ENCODE peak calls at places on chromosome 4, in five cellular contexts. R is HCT116, B is H54, Z is uterus, W is esophagus muscularis mucosa. P is an unnamed sample.

GRCh38 chr4:52600275-52600674 is 58.8 kb downstream of the USP46 start:
- DNase-seq in W (no peak), B (no peak), R (no peak), Z (no peak), P (no peak)

GRCh38 chr4:151644625-151645024 is 116.2 kb downstream of the GATB start:
- DNase-seq in W (no peak), R (peak), Z (no peak), B (peak), P (peak)

GRCh38 chr4:128322986-128323385 is 35.4 kb upstream of the PGRMC2 start:
- DNase-seq in Z (no peak), R (no peak), W (no peak), B (peak), P (no peak)

GRCh38 chr4:173545440-173545839 is 15.4 kb upstream of the HAND2 start:
- DNase-seq in Z (no peak), R (no peak), W (no peak), B (no peak), P (no peak)

GRCh38 chr4:158895797-158896442 is 127.1 kb downstream of the FNIP2 start:
- DNase-seq in Z (no peak), R (no peak), B (no peak), W (no peak), P (peak)

GRCh38 chr4:24745172-24745895 is 50.0 kb upstream of the SOD3 start:
- DNase-seq in Z (no peak), W (no peak), B (no peak), R (no peak), P (no peak)

GRCh38 chr4:41611881-41612871 is 74.2 kb downstream of the LIMCH1 start:
- DNase-seq in W (no peak), Z (no peak), B (peak), R (no peak), P (no peak)

GRCh38 chr4:125313989-125314602 is 659 bp upstream of the FAT4 start:
- DNase-seq in R (no peak), Z (no peak), B (no peak), W (no peak), P (no peak)

GRCh38 chr4:2075171-2075986 is 16.3 kb downstream of the NAT8L start:
- DNase-seq in B (no peak), R (no peak), Z (no peak), W (no peak), P (no peak)

GRCh38 chr4:77074961-77075855 is 581 bp downstream of the CCNI start:
- DNase-seq in R (no peak), Z (peak), B (peak), W (peak), P (peak)
- TF ChIP-seq POLR2A in R (no peak), Z (no peak), B (peak), W (no peak), P (no peak)

GRCh38 chr4:40241026-40241425 is 44.2 kb downstream of the RHOH start:
- DNase-seq in R (no peak), B (no peak), W (no peak), Z (no peak), P (no peak)
- TF ChIP-seq POLR2A in R (no peak), B (no peak), W (no peak), Z (no peak), P (no peak)

GRCh38 chr4:56462157-56462556 is 5.3 kb upstream of the SRP72 start:
- DNase-seq in R (no peak), Z (no peak), W (no peak), B (no peak), P (no peak)

GRCh38 chr4:56464581-56464980 is 2.8 kb upstream of the SRP72 start:
- DNase-seq in B (no peak), Z (no peak), W (no peak), R (no peak), P (no peak)

GRCh38 chr4:56466910-56467283 is 520 bp upstream of the SRP72 start:
- DNase-seq in Z (no peak), W (no peak), R (no peak), B (no peak), P (no peak)

GRCh38 chr4:56465599-56466295 is 1.7 kb upstream of the SRP72 start:
- DNase-seq in R (no peak), W (no peak), B (no peak), Z (no peak), P (no peak)

DNA sequence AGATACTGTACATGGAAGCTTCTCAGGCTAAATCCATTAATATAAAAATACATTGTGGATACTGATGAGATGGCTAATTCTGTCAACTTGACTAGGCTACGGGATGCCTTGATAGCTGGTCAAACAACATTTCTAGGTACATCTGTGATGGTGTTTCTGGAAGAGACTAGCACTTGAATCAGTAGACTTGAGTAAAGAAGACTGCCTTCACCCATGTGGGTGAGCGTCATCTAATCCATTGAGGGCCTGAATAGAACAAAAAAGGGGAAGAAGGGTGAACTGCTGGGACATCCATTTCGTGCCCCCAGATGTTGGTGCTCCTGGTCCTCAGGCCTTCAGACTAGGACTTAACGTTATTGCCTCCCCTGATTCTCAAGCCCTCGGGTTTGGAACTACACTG is 3.7 kb upstream of the SRP72 start:
- DNase-seq in W (no peak), B (no peak), Z (no peak), R (no peak), P (no peak)
- TF ChIP-seq POLR2A in W (no peak), B (no peak), Z (no peak), R (no peak), P (no peak)

GRCh38 chr4:184349283-184350039 is 124.9 kb downstream of the IRF2 start:
- DNase-seq in B (no peak), Z (no peak), R (no peak), W (no peak), P (no peak)

GRCh38 chr4:184348311-184349233 is 125.8 kb downstream of the IRF2 start:
- DNase-seq in B (no peak), W (no peak), R (no peak), Z (peak), P (no peak)

GRCh38 chr4:184344899-184345572 is 127.4 kb upstream of the ENPP6 start:
- DNase-seq in B (no peak), R (no peak), W (no peak), Z (no peak), P (no peak)

GRCh38 chr4:184345573-184345922 is 127.9 kb upstream of the ENPP6 start:
- DNase-seq in B (no peak), R (no peak), Z (no peak), W (no peak), P (no peak)

GRCh38 chr4:184347251-184348239 is 126.8 kb downstream of the IRF2 start:
- DNase-seq in R (no peak), B (no peak), W (no peak), Z (no peak), P (no peak)
- TF ChIP-seq POLR2A in R (no peak), B (no peak), W (no peak), Z (peak), P (no peak)

DNA sequence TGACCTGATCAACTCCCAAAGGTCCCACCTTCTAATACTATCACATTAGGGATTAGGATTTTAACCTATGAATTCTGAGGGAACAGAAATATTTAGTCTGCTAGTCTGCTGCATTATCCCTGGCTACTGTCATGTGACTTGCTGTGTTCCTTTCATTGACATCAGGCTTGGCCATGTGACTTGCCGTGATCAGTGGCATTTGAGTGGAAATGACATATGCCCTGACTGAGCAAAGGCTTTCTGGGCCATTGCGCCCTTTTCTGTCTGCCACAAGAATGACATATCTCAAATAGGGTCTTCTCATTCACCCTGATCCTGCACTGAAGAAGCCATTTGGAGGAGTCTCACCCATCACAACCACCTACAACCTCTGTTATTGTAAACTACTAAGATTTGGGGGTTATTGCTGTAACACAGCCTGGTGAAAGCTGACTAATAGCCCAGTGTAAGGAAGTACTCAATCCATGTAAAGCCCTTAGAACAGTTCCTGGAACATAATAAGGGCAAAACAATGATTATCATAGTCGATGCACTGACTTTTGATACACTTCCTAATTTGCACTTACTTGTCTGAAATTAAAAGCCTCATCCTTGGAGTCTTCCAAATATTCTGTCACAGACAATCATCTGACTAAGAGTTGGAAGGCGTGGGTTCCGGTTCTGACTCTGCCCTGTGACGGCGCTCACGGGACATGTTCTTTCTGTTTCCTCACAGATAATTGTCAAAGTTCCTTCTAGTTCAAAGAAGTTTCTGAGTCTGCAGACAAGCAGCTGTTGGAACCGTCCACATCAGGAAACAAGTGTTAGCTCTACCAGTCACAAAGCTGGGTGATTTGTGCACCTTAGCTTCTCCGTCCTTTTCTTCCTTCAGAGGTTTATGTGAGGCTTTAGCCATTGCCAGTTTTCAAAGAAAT is 33.2 kb upstream of the RASGEF1B start:
- DNase-seq in R (no peak), Z (peak), W (peak), B (no peak), P (peak)
- TF ChIP-seq POLR2A in R (no peak), Z (no peak), W (no peak), B (no peak), P (peak)

DNA sequence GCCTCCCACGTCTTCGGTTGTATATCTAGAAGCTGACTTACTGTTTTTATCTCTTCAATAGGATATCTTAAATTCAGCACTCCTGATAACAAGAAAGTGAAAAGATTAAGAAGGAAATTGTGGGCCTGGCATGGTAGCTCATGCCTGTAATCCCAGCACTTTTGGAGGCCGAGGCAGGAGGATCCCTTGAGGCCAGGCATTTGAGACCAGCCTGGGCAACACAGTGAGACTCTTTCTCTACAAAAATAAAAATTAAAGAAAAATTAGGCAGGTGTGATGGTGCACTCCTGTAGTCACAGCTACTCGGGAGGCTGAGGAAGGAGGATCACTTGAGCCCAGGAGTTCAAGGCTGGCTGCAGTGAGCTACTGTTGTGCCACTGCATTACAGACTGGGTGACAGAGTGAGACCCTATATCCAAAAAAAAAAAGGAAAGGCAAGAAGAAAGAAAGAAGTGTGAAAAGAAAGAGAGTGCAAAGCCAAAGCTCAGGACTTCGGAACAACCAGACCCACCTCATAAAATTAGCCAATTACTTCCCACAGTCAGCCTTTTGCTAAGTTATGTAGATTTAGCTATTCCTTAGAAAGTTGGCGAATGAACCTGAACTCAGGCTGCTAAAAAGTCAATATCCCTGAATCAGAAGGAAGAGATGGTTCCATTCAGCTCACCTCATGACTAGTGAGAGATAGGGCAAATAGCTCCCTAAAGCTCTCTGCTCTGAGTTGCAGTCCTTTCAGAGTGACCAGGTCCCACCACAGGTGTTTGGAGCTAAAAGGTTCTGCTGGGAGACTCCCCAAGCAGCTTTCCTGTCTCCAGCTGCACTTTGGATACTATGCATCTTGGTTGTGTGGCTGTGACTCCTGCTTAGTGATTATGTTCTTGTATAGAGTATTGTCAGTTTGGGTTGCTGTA is 9.2 kb downstream of the FGG start:
- DNase-seq in B (no peak), Z (no peak), R (no peak), W (no peak), P (no peak)
- TF ChIP-seq POLR2A in B (no peak), Z (no peak), R (no peak), W (no peak), P (no peak)

GRCh38 chr4:185811509-185812364 is at the start of gene SORBS2:
- DNase-seq in R (no peak), Z (no peak), W (no peak), B (no peak), P (no peak)
- TF ChIP-seq POLR2A in R (no peak), Z (no peak), W (no peak), B (no peak), P (no peak)

P was measured in erythroblast.